ENCODE peak calls at places on chromosomes 1 and 21, in five cellular contexts. One of them, this sample, is unnamed.

GRCh38 chr1:154863702-154864174 is 6.3 kb downstream of the KCNN3 start:
- DNase-seq in AG09319: no peak
- DNase-seq in NCI-H2081 treated with DMSO at 0.1 percent for 48 hours: no peak
- DNase-seq in NCI-H1092 treated with DMSO at 0.1 percent for 48 hours: no peak
- DNase-seq in uterus: no peak
- DNase-seq in this sample: peak

GRCh38 chr1:228014235-228014930 is 7.6 kb downstream of the WNT3A start:
- DNase-seq in uterus: peak
- DNase-seq in AG09319: no peak
- DNase-seq in NCI-H2081 treated with DMSO at 0.1 percent for 48 hours: no peak
- DNase-seq in NCI-H1092 treated with DMSO at 0.1 percent for 48 hours: peak
- DNase-seq in this sample: no peak

GRCh38 chr1:98661544-98662353 is at the start of gene SNX7:
- DNase-seq in uterus: peak
- DNase-seq in AG09319: peak
- DNase-seq in NCI-H2081 treated with DMSO at 0.1 percent for 48 hours: no peak
- DNase-seq in NCI-H1092 treated with DMSO at 0.1 percent for 48 hours: no peak
- DNase-seq in this sample: peak

GRCh38 chr1:174606471-174606870 is 158.7 kb downstream of the GPR52 start:
- DNase-seq in NCI-H2081 treated with DMSO at 0.1 percent for 48 hours: no peak
- DNase-seq in AG09319: no peak
- DNase-seq in uterus: no peak
- DNase-seq in NCI-H1092 treated with DMSO at 0.1 percent for 48 hours: no peak
- DNase-seq in this sample: no peak

GRCh38 chr1:46041974-46042373 is 90.5 kb downstream of the PIK3R3 start:
- DNase-seq in NCI-H2081 treated with DMSO at 0.1 percent for 48 hours: no peak
- DNase-seq in uterus: no peak
- DNase-seq in NCI-H1092 treated with DMSO at 0.1 percent for 48 hours: no peak
- DNase-seq in AG09319: peak
- DNase-seq in this sample: no peak

GRCh38 chr1:239833709-239834108 is 258.0 kb upstream of the FMN2 start:
- DNase-seq in AG09319: no peak
- DNase-seq in NCI-H2081 treated with DMSO at 0.1 percent for 48 hours: peak
- DNase-seq in uterus: no peak
- DNase-seq in NCI-H1092 treated with DMSO at 0.1 percent for 48 hours: no peak
- DNase-seq in this sample: no peak

GRCh38 chr1:90987860-90988259 is 34.0 kb downstream of the ZNF644 start:
- DNase-seq in NCI-H2081 treated with DMSO at 0.1 percent for 48 hours: no peak
- DNase-seq in NCI-H1092 treated with DMSO at 0.1 percent for 48 hours: no peak
- DNase-seq in uterus: no peak
- DNase-seq in AG09319: no peak
- DNase-seq in this sample: no peak

GRCh38 chr1:107344268-107344667 is 203.4 kb downstream of the NTNG1 start:
- DNase-seq in NCI-H1092 treated with DMSO at 0.1 percent for 48 hours: no peak
- DNase-seq in AG09319: no peak
- DNase-seq in NCI-H2081 treated with DMSO at 0.1 percent for 48 hours: no peak
- DNase-seq in uterus: no peak
- DNase-seq in this sample: no peak

GRCh38 chr1:87450136-87450535 is 121.5 kb downstream of the LMO4 start:
- DNase-seq in uterus: no peak
- DNase-seq in NCI-H1092 treated with DMSO at 0.1 percent for 48 hours: no peak
- DNase-seq in NCI-H2081 treated with DMSO at 0.1 percent for 48 hours: no peak
- DNase-seq in AG09319: no peak
- DNase-seq in this sample: no peak

GRCh38 chr1:29975036-29975694 is 738.8 kb downstream of the PTPRU start:
- DNase-seq in uterus: no peak
- DNase-seq in AG09319: peak
- DNase-seq in NCI-H1092 treated with DMSO at 0.1 percent for 48 hours: no peak
- DNase-seq in NCI-H2081 treated with DMSO at 0.1 percent for 48 hours: no peak
- DNase-seq in this sample: peak

GRCh38 chr1:167573035-167573434 is 19.5 kb upstream of the CREG1 start:
- DNase-seq in NCI-H1092 treated with DMSO at 0.1 percent for 48 hours: no peak
- DNase-seq in NCI-H2081 treated with DMSO at 0.1 percent for 48 hours: no peak
- DNase-seq in AG09319: no peak
- DNase-seq in uterus: no peak
- DNase-seq in this sample: no peak

GRCh38 chr1:180251526-180252305 is 21.7 kb downstream of the LHX4 start:
- DNase-seq in NCI-H2081 treated with DMSO at 0.1 percent for 48 hours: no peak
- DNase-seq in AG09319: no peak
- DNase-seq in uterus: no peak
- DNase-seq in NCI-H1092 treated with DMSO at 0.1 percent for 48 hours: no peak
- DNase-seq in this sample: no peak

GRCh38 chr1:30596470-30596869 is 126.9 kb downstream of the MATN1 start:
- DNase-seq in NCI-H1092 treated with DMSO at 0.1 percent for 48 hours: no peak
- DNase-seq in NCI-H2081 treated with DMSO at 0.1 percent for 48 hours: no peak
- DNase-seq in uterus: no peak
- DNase-seq in AG09319: no peak
- DNase-seq in this sample: no peak

GRCh38 chr1:38680801-38681510 is 178.6 kb downstream of the RRAGC start:
- DNase-seq in NCI-H1092 treated with DMSO at 0.1 percent for 48 hours: no peak
- DNase-seq in NCI-H2081 treated with DMSO at 0.1 percent for 48 hours: no peak
- DNase-seq in AG09319: no peak
- DNase-seq in uterus: no peak
- DNase-seq in this sample: no peak

GRCh38 chr1:179437171-179437570 is 71.4 kb downstream of the AXDND1 start:
- DNase-seq in NCI-H1092 treated with DMSO at 0.1 percent for 48 hours: no peak
- DNase-seq in AG09319: no peak
- DNase-seq in uterus: no peak
- DNase-seq in NCI-H2081 treated with DMSO at 0.1 percent for 48 hours: no peak
- DNase-seq in this sample: no peak

GRCh38 chr1:185894806-185895205 is 160.6 kb downstream of the HMCN1 start:
- DNase-seq in AG09319: no peak
- DNase-seq in NCI-H1092 treated with DMSO at 0.1 percent for 48 hours: no peak
- DNase-seq in uterus: no peak
- DNase-seq in NCI-H2081 treated with DMSO at 0.1 percent for 48 hours: no peak
- DNase-seq in this sample: no peak

GRCh38 chr1:178126790-178127189 is 32.9 kb downstream of the RASAL2 start:
- DNase-seq in AG09319: peak
- DNase-seq in NCI-H2081 treated with DMSO at 0.1 percent for 48 hours: no peak
- DNase-seq in uterus: no peak
- DNase-seq in NCI-H1092 treated with DMSO at 0.1 percent for 48 hours: no peak
- DNase-seq in this sample: peak

GRCh38 chr1:185439727-185440415 is 122.8 kb upstream of the IVNS1ABP start:
- DNase-seq in NCI-H1092 treated with DMSO at 0.1 percent for 48 hours: no peak
- DNase-seq in NCI-H2081 treated with DMSO at 0.1 percent for 48 hours: no peak
- DNase-seq in uterus: no peak
- DNase-seq in AG09319: no peak
- DNase-seq in this sample: peak

GRCh38 chr1:44377925-44378784 is 23.1 kb upstream of the ERI3 start:
- DNase-seq in NCI-H2081 treated with DMSO at 0.1 percent for 48 hours: no peak
- DNase-seq in AG09319: no peak
- DNase-seq in NCI-H1092 treated with DMSO at 0.1 percent for 48 hours: peak
- DNase-seq in uterus: no peak
- DNase-seq in this sample: peak

GRCh38 chr1:2875677-2876531 is 74.4 kb upstream of the TTC34 start:
- DNase-seq in AG09319: no peak
- DNase-seq in uterus: no peak
- DNase-seq in NCI-H1092 treated with DMSO at 0.1 percent for 48 hours: no peak
- DNase-seq in NCI-H2081 treated with DMSO at 0.1 percent for 48 hours: no peak
- DNase-seq in this sample: peak

GRCh38 chr21:32298148-32298559 is 501 bp upstream of the MRAP start:
- DNase-seq in uterus: no peak
- DNase-seq in NCI-H1092 treated with DMSO at 0.1 percent for 48 hours: no peak
- DNase-seq in NCI-H2081 treated with DMSO at 0.1 percent for 48 hours: no peak
- DNase-seq in AG09319: no peak
- DNase-seq in this sample: no peak

GRCh38 chr1:173507205-173507846 is 30.2 kb downstream of the PRDX6 start:
- DNase-seq in uterus: no peak
- DNase-seq in NCI-H2081 treated with DMSO at 0.1 percent for 48 hours: no peak
- DNase-seq in NCI-H1092 treated with DMSO at 0.1 percent for 48 hours: no peak
- DNase-seq in AG09319: peak
- DNase-seq in this sample: peak

GRCh38 chr1:53905509-53905908 is 11.5 kb downstream of the DIO1 start:
- DNase-seq in AG09319: no peak
- DNase-seq in uterus: no peak
- DNase-seq in NCI-H2081 treated with DMSO at 0.1 percent for 48 hours: no peak
- DNase-seq in NCI-H1092 treated with DMSO at 0.1 percent for 48 hours: no peak
- DNase-seq in this sample: no peak

GRCh38 chr1:44089371-44090070 is 29.1 kb upstream of the KLF17 start:
- DNase-seq in NCI-H1092 treated with DMSO at 0.1 percent for 48 hours: no peak
- DNase-seq in AG09319: no peak
- DNase-seq in NCI-H2081 treated with DMSO at 0.1 percent for 48 hours: no peak
- DNase-seq in uterus: no peak
- DNase-seq in this sample: no peak

GRCh38 chr1:3036646-3037280 is 15.5 kb downstream of the ACTRT2 start:
- DNase-seq in NCI-H2081 treated with DMSO at 0.1 percent for 48 hours: no peak
- DNase-seq in uterus: no peak
- DNase-seq in AG09319: no peak
- DNase-seq in NCI-H1092 treated with DMSO at 0.1 percent for 48 hours: no peak
- DNase-seq in this sample: no peak

GRCh38 chr1:8816831-8817412 is 518 bp downstream of the RERE start:
- DNase-seq in uterus: peak
- DNase-seq in NCI-H2081 treated with DMSO at 0.1 percent for 48 hours: no peak
- DNase-seq in AG09319: no peak
- DNase-seq in NCI-H1092 treated with DMSO at 0.1 percent for 48 hours: peak
- DNase-seq in this sample: peak